ENCODE peak calls at places on chromosomes 3 and 15, in eight cellular contexts. E is mammary epithelial cell, R is OCI-LY7, C is pancreas, S is heart left ventricle, A is body of pancreas, F is cardiac muscle cell, M is stomach. U is an unnamed sample. For H3K36me3, the result is how much of the 10 kb centered on the place peaks cover.

GRCh38 chr15:69125236-69125635 is 35.2 kb upstream of the GLCE start:
- DNase-seq in F (peak), E (no peak), M (no peak), A (no peak), R (no peak), C (no peak), S (no peak), U (no peak)

GRCh38 chr15:68235022-68235421 is 5.5 kb upstream of the CLN6 start:
- DNase-seq in M (no peak), S (no peak), E (peak), C (no peak), R (no peak), A (no peak), F (no peak), U (no peak)

GRCh38 chr3:42732829-42733459 is 30.3 kb upstream of the HHATL start:
- DNase-seq in A (no peak), R (no peak), C (no peak), E (no peak), M (no peak), S (no peak), F (no peak), U (no peak)

GRCh38 chr3:176328198-176328597 is 869.1 kb downstream of the TBL1XR1 start:
- DNase-seq in E (no peak), S (no peak), C (no peak), A (no peak), F (no peak), M (no peak), R (no peak), U (no peak)

GRCh38 chr3:105473521-105474223 is 107.0 kb downstream of the ALCAM start:
- DNase-seq in A (no peak), M (no peak), C (no peak), S (no peak), F (peak), R (no peak), E (peak), U (peak)

GRCh38 chr3:67620869-67621268 is 33.5 kb downstream of the SUCLG2 start:
- DNase-seq in E (no peak), A (no peak), C (no peak), M (no peak), R (no peak), S (no peak), F (no peak), U (no peak)

GRCh38 chr3:45647148-45647619 is 42.0 kb upstream of the SACM1L start:
- DNase-seq in E (peak), C (no peak), A (no peak), S (no peak), R (no peak), F (no peak), M (no peak), U (no peak)

GRCh38 chr15:71115567-71116351 is 488 bp downstream of the THSD4 start:
- DNase-seq in A (peak), F (peak), R (no peak), M (peak), E (peak), C (no peak), S (peak), U (peak)

GRCh38 chr3:150180349-150180748 is 209.7 kb upstream of the PFN2 start:
- DNase-seq in F (no peak), E (no peak), R (no peak), C (peak), A (peak), M (no peak), S (no peak), U (no peak)

GRCh38 chr3:111859061-111859973 is at the start of gene PHLDB2:
- DNase-seq in S (peak), F (peak), R (peak), C (peak), M (peak), A (peak), E (peak), U (peak)
- TF ChIP-seq CTCF in S (no peak), F (no peak), R (no peak), C (no peak), M (no peak), A (no peak), E (no peak), U (no peak)

GRCh38 chr15:89378699-89379422 is 44.2 kb upstream of the POLG start:
- DNase-seq in M (no peak), R (no peak), C (no peak), E (no peak), F (no peak), A (no peak), S (peak), U (no peak)
- H3K4me3 ChIP-seq in M (peak), R (no peak), C (peak), E (no peak), F (peak), A (no peak), S (peak), U (no peak)

GRCh38 chr3:172110127-172110779 is 70.9 kb downstream of the FNDC3B start:
- DNase-seq in S (no peak), A (no peak), R (no peak), E (no peak), M (no peak), F (no peak), C (no peak), U (no peak)
- H3K36me3 ChIP-seq in S (under half), A (under half), R (under half), E (under half), M (under half), F (under half), C (under half), U (under half)

GRCh38 chr15:51367322-51367976 is 26.0 kb downstream of the GLDN start:
- DNase-seq in F (no peak), M (peak), E (no peak), R (no peak), C (no peak), S (no peak), A (peak), U (no peak)

GRCh38 chr15:51366071-51366470 is 24.6 kb downstream of the GLDN start:
- DNase-seq in A (no peak), S (no peak), E (no peak), F (no peak), C (no peak), M (no peak), R (no peak), U (no peak)

GRCh38 chr15:51368307-51368706 is 26.9 kb downstream of the GLDN start:
- DNase-seq in C (no peak), R (no peak), S (no peak), M (no peak), E (no peak), F (no peak), A (no peak), U (no peak)

GRCh38 chr15:51365417-51365816 is 24.0 kb downstream of the GLDN start:
- DNase-seq in E (no peak), C (no peak), S (no peak), M (no peak), R (no peak), F (no peak), A (no peak), U (no peak)

GRCh38 chr15:51366911-51367310 is 25.5 kb downstream of the GLDN start:
- DNase-seq in A (peak), E (peak), F (no peak), S (peak), M (peak), C (peak), R (no peak), U (no peak)
- TF ChIP-seq CTCF in A (no peak), E (no peak), F (no peak), S (no peak), M (no peak), C (no peak), R (no peak), U (no peak)